ENCODE peak calls at places on chromosomes 3 and 15, in eight cellular contexts. K is AML-193; X is AG20443; P is fibroblast of gingiva; G is mesenteric fat pad; M is activated CD8-positive, alpha-beta memory T cell treated with anti-CD3 and anti-CD28 coated beads for 24 hours; A is EL; T is body of pancreas. E is an unnamed sample.

GRCh38 chr15:63950911-63951481 is 95.3 kb downstream of the DAPK2 start:
- DNase-seq in P (peak), X (peak), K (no peak), T (no peak), A (peak), M (peak), G (no peak), E (no peak)

GRCh38 chr3:181615666-181616065 is 96.1 kb upstream of the SOX2 start:
- DNase-seq in G (no peak), K (no peak), M (no peak), T (no peak), X (no peak), A (no peak), P (no peak), E (no peak)

GRCh38 chr3:122563717-122564025 is 429 bp downstream of the PARP9 start:
- DNase-seq in A (peak), G (no peak), P (no peak), M (peak), X (peak), T (peak), K (no peak), E (no peak)

GRCh38 chr15:89631902-89632264 is 23.4 kb downstream of the KIF7 start:
- DNase-seq in M (no peak), K (no peak), A (no peak), P (no peak), G (no peak), T (no peak), X (no peak), E (no peak)

GRCh38 chr3:195207056-195207455 is 63.9 kb downstream of the XXYLT1 start:
- DNase-seq in A (no peak), M (peak), G (peak), X (no peak), P (no peak), K (no peak), T (no peak), E (no peak)

GRCh38 chr15:25439456-25439836 is 622 bp upstream of the UBE3A start:
- DNase-seq in G (no peak), T (peak), M (no peak), P (peak), A (no peak), K (no peak), X (no peak), E (no peak)

GRCh38 chr15:40582726-40583246 is 11.3 kb upstream of the KNL1 start:
- DNase-seq in X (no peak), A (peak), T (peak), P (peak), G (no peak), M (peak), K (no peak), E (no peak)

GRCh38 chr3:52507359-52507758 is 12.2 kb downstream of the STAB1 start:
- DNase-seq in X (peak), P (peak), A (peak), T (no peak), G (no peak), M (no peak), K (no peak), E (no peak)

GRCh38 chr3:141489184-141489583 is 2.4 kb downstream of the RASA2 start:
- DNase-seq in G (no peak), A (no peak), P (no peak), X (no peak), T (no peak), M (no peak), K (no peak), E (no peak)

GRCh38 chr3:115808239-115808638 is 184.9 kb downstream of the GAP43 start:
- DNase-seq in A (no peak), M (no peak), T (no peak), K (no peak), G (no peak), P (peak), X (no peak), E (no peak)

GRCh38 chr3:128942161-128942952 is 51.5 kb downstream of the CFAP92 start:
- DNase-seq in A (no peak), G (peak), P (no peak), T (no peak), M (peak), X (no peak), K (no peak), E (no peak)

GRCh38 chr15:63896336-63897115 is 62.8 kb upstream of the HERC1 start:
- DNase-seq in A (peak), K (peak), P (peak), T (no peak), X (peak), M (no peak), G (no peak), E (no peak)

GRCh38 chr3:159922861-159923312 is 65.7 kb upstream of the IL12A start:
- DNase-seq in M (no peak), A (no peak), P (no peak), G (no peak), X (no peak), T (no peak), K (no peak), E (no peak)

GRCh38 chr3:69838696-69839515 is 99.6 kb downstream of the MITF start:
- DNase-seq in T (no peak), K (no peak), G (no peak), X (no peak), M (no peak), P (no peak), A (peak), E (no peak)

GRCh38 chr3:134776518-134776917 is 18.5 kb upstream of the EPHB1 start:
- DNase-seq in T (no peak), M (no peak), A (no peak), P (no peak), G (no peak), X (no peak), K (no peak), E (no peak)